ENCODE peak calls at places on chromosomes 13 and 19, in eight cellular contexts. One of them, this sample, is unnamed.

GRCh38 chr19:40974633-40975037 is 16.4 kb upstream of the CYP2B6 start:
- DNase-seq in H9: peak
- DNase-seq in GM12865: peak
- DNase-seq in NB4: peak
- DNase-seq in dorsolateral prefrontal cortex: peak
- DNase-seq in left ventricle myocardium inferior: peak
- DNase-seq in lung: peak
- DNase-seq in cardiac fibroblast: peak
- DNase-seq in this sample: peak

GRCh38 chr19:14509382-14509781 is 8.8 kb downstream of the DNAJB1 start:
- DNase-seq in NB4: no peak
- DNase-seq in cardiac fibroblast: no peak
- DNase-seq in dorsolateral prefrontal cortex: no peak
- DNase-seq in lung: no peak
- DNase-seq in GM12865: no peak
- DNase-seq in left ventricle myocardium inferior: no peak
- DNase-seq in H9: no peak
- DNase-seq in this sample: no peak

GRCh38 chr19:4120531-4120930 is 3.4 kb downstream of the MAP2K2 start:
- DNase-seq in GM12865: no peak
- DNase-seq in dorsolateral prefrontal cortex: no peak
- DNase-seq in H9: no peak
- DNase-seq in left ventricle myocardium inferior: no peak
- DNase-seq in lung: no peak
- DNase-seq in NB4: no peak
- DNase-seq in cardiac fibroblast: peak
- DNase-seq in this sample: no peak

GRCh38 chr19:51129716-51130115 is 5.0 kb downstream of the SIGLEC9 start:
- DNase-seq in dorsolateral prefrontal cortex: no peak
- DNase-seq in H9: no peak
- DNase-seq in GM12865: no peak
- DNase-seq in left ventricle myocardium inferior: no peak
- DNase-seq in lung: no peak
- DNase-seq in NB4: peak
- DNase-seq in cardiac fibroblast: no peak
- DNase-seq in this sample: no peak

GRCh38 chr19:7690779-7691258 is 10.2 kb downstream of the TRAPPC5 start:
- DNase-seq in NB4: no peak
- DNase-seq in left ventricle myocardium inferior: no peak
- DNase-seq in GM12865: peak
- DNase-seq in H9: no peak
- DNase-seq in cardiac fibroblast: no peak
- DNase-seq in dorsolateral prefrontal cortex: no peak
- DNase-seq in lung: no peak
- DNase-seq in this sample: no peak

GRCh38 chr19:58407658-58408151 is 744 bp upstream of the ZNF584 start:
- DNase-seq in left ventricle myocardium inferior: no peak
- DNase-seq in lung: no peak
- DNase-seq in cardiac fibroblast: no peak
- DNase-seq in GM12865: no peak
- DNase-seq in dorsolateral prefrontal cortex: no peak
- DNase-seq in NB4: no peak
- DNase-seq in H9: peak
- DNase-seq in this sample: peak

GRCh38 chr13:23443878-23444277 is 10.4 kb upstream of the SACS start:
- DNase-seq in left ventricle myocardium inferior: no peak
- DNase-seq in H9: no peak
- DNase-seq in NB4: no peak
- DNase-seq in GM12865: no peak
- DNase-seq in lung: no peak
- DNase-seq in dorsolateral prefrontal cortex: no peak
- DNase-seq in cardiac fibroblast: no peak
- DNase-seq in this sample: no peak

GRCh38 chr13:76815344-76815743 is 70.9 kb downstream of the KCTD12 start:
- DNase-seq in H9: no peak
- DNase-seq in GM12865: no peak
- DNase-seq in NB4: no peak
- DNase-seq in cardiac fibroblast: no peak
- DNase-seq in lung: no peak
- DNase-seq in dorsolateral prefrontal cortex: no peak
- DNase-seq in left ventricle myocardium inferior: no peak
- DNase-seq in this sample: no peak

GRCh38 chr19:1016647-1017114 is 4.2 kb downstream of the TMEM259 start:
- DNase-seq in H9: no peak
- DNase-seq in GM12865: no peak
- DNase-seq in cardiac fibroblast: peak
- DNase-seq in NB4: no peak
- DNase-seq in left ventricle myocardium inferior: peak
- DNase-seq in lung: no peak
- DNase-seq in dorsolateral prefrontal cortex: no peak
- DNase-seq in this sample: no peak

GRCh38 chr19:48491793-48492123 is 19.9 kb downstream of the LMTK3 start:
- DNase-seq in dorsolateral prefrontal cortex: no peak
- DNase-seq in H9: peak
- DNase-seq in left ventricle myocardium inferior: no peak
- DNase-seq in cardiac fibroblast: no peak
- DNase-seq in NB4: no peak
- DNase-seq in GM12865: no peak
- DNase-seq in lung: no peak
- DNase-seq in this sample: no peak

GRCh38 chr19:11843741-11844140 is 4.8 kb upstream of the ZNF439 start:
- DNase-seq in GM12865: no peak
- DNase-seq in lung: no peak
- DNase-seq in dorsolateral prefrontal cortex: no peak
- DNase-seq in left ventricle myocardium inferior: no peak
- DNase-seq in cardiac fibroblast: no peak
- DNase-seq in NB4: no peak
- DNase-seq in H9: no peak
- DNase-seq in this sample: no peak

GRCh38 chr13:24043590-24044350 is 116.8 kb upstream of the SPATA13 start:
- DNase-seq in dorsolateral prefrontal cortex: no peak
- DNase-seq in left ventricle myocardium inferior: no peak
- DNase-seq in NB4: no peak
- DNase-seq in GM12865: no peak
- DNase-seq in cardiac fibroblast: no peak
- DNase-seq in H9: no peak
- DNase-seq in lung: no peak
- DNase-seq in this sample: no peak

GRCh38 chr13:93183302-93183701 is 43.3 kb upstream of the GPC6 start:
- DNase-seq in lung: no peak
- DNase-seq in H9: peak
- DNase-seq in NB4: no peak
- DNase-seq in dorsolateral prefrontal cortex: no peak
- DNase-seq in GM12865: no peak
- DNase-seq in cardiac fibroblast: no peak
- DNase-seq in left ventricle myocardium inferior: no peak
- DNase-seq in this sample: no peak

GRCh38 chr13:104485571-104485970 is 1419.4 kb upstream of the SLC10A2 start:
- DNase-seq in H9: no peak
- DNase-seq in lung: no peak
- DNase-seq in GM12865: no peak
- DNase-seq in cardiac fibroblast: no peak
- DNase-seq in NB4: no peak
- DNase-seq in dorsolateral prefrontal cortex: no peak
- DNase-seq in left ventricle myocardium inferior: no peak
- DNase-seq in this sample: no peak

GRCh38 chr13:40781717-40782116 is 7.7 kb upstream of the SLC25A15 start:
- DNase-seq in dorsolateral prefrontal cortex: no peak
- DNase-seq in cardiac fibroblast: no peak
- DNase-seq in GM12865: no peak
- DNase-seq in NB4: peak
- DNase-seq in lung: no peak
- DNase-seq in H9: no peak
- DNase-seq in left ventricle myocardium inferior: no peak
- DNase-seq in this sample: no peak

GRCh38 chr19:18711893-18712292 is 28.4 kb downstream of the CRTC1 start:
- DNase-seq in cardiac fibroblast: no peak
- DNase-seq in lung: no peak
- DNase-seq in dorsolateral prefrontal cortex: no peak
- DNase-seq in NB4: no peak
- DNase-seq in left ventricle myocardium inferior: no peak
- DNase-seq in GM12865: no peak
- DNase-seq in H9: no peak
- DNase-seq in this sample: no peak

GRCh38 chr13:48586591-48587103 is 53.8 kb upstream of the RCBTB2 start:
- DNase-seq in lung: peak
- DNase-seq in left ventricle myocardium inferior: peak
- DNase-seq in cardiac fibroblast: no peak
- DNase-seq in H9: no peak
- DNase-seq in NB4: no peak
- DNase-seq in dorsolateral prefrontal cortex: peak
- DNase-seq in GM12865: peak
- DNase-seq in this sample: peak

GRCh38 chr13:20728579-20729300 is 25.2 kb downstream of the IL17D start:
- DNase-seq in H9: no peak
- DNase-seq in dorsolateral prefrontal cortex: no peak
- DNase-seq in GM12865: no peak
- DNase-seq in NB4: no peak
- DNase-seq in cardiac fibroblast: no peak
- DNase-seq in left ventricle myocardium inferior: no peak
- DNase-seq in lung: no peak
- DNase-seq in this sample: no peak

GRCh38 chr13:35857769-35858168 is 273.4 kb downstream of the DCLK1 start:
- DNase-seq in GM12865: no peak
- DNase-seq in dorsolateral prefrontal cortex: no peak
- DNase-seq in lung: no peak
- DNase-seq in cardiac fibroblast: peak
- DNase-seq in H9: peak
- DNase-seq in NB4: no peak
- DNase-seq in left ventricle myocardium inferior: no peak
- DNase-seq in this sample: no peak

GRCh38 chr13:101511766-101512165 is 59.3 kb downstream of the ITGBL1 start:
- DNase-seq in GM12865: no peak
- DNase-seq in cardiac fibroblast: no peak
- DNase-seq in H9: no peak
- DNase-seq in dorsolateral prefrontal cortex: no peak
- DNase-seq in lung: no peak
- DNase-seq in NB4: no peak
- DNase-seq in left ventricle myocardium inferior: no peak
- DNase-seq in this sample: no peak

DNA sequence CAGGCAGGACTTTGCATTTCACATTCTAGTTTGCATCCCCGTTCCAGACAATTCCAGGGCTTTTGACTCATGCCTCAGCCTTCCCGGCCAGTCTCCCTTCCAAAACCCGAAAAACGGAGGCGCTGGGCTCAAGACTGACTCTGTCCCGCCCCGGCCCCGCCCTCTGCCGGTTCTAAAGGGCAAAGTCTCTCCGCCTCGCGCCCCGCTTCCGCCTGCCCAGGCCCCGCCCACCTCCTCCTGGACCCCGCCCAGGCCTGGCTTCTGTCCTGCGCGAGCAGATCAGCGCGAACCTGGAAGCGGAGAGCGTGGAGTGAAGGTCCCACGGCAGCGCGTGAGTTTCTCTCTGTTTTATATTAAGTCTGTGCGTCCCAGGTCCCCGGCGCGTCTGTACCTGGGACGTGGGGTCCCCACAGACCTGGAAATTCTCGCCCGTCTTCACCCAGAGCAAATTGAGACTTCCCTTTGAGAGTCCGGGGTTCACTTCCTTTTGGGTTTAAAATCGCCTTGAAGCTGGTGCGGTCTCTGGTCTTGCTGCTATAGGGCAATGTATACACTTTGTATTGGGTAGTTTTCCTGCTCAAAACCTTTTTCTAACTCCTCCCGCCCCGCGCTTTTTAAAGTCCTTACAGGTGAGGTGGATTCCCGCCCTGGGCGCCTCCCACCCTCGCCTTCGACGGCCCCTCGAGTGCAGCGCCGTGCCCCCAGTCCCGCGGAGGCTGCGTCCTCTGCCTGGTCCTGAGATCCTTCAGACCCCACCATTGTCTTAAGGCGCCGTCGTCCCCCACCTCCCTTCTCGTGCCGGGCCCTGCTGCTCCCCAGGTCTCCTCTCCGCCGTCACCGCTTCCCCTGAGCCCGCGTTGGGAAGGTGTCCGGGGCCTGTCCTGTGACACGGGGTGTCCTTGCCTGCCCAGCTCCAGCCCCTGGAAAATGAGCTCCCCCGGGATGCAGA is 31.2 kb downstream of the ZNF701 start:
- DNase-seq in lung: peak
- DNase-seq in NB4: peak
- DNase-seq in GM12865: peak
- DNase-seq in dorsolateral prefrontal cortex: peak
- DNase-seq in H9: peak
- DNase-seq in left ventricle myocardium inferior: peak
- DNase-seq in cardiac fibroblast: peak
- DNase-seq in this sample: peak
- TF ChIP-seq CTCF in lung: peak
- TF ChIP-seq CTCF in NB4: no peak
- TF ChIP-seq CTCF in GM12865: peak
- TF ChIP-seq CTCF in dorsolateral prefrontal cortex: peak
- TF ChIP-seq CTCF in H9: peak
- TF ChIP-seq CTCF in left ventricle myocardium inferior: peak
- TF ChIP-seq CTCF in cardiac fibroblast: peak
- TF ChIP-seq CTCF in this sample: no peak

GRCh38 chr19:6529937-6530384 is 865 bp upstream of the TNFSF9 start:
- DNase-seq in left ventricle myocardium inferior: no peak
- DNase-seq in lung: no peak
- DNase-seq in NB4: no peak
- DNase-seq in dorsolateral prefrontal cortex: no peak
- DNase-seq in H9: no peak
- DNase-seq in cardiac fibroblast: no peak
- DNase-seq in GM12865: no peak
- DNase-seq in this sample: no peak
- TF ChIP-seq CTCF in left ventricle myocardium inferior: no peak
- TF ChIP-seq CTCF in lung: no peak
- TF ChIP-seq CTCF in NB4: no peak
- TF ChIP-seq CTCF in dorsolateral prefrontal cortex: no peak
- TF ChIP-seq CTCF in H9: no peak
- TF ChIP-seq CTCF in cardiac fibroblast: no peak
- TF ChIP-seq CTCF in GM12865: no peak
- TF ChIP-seq CTCF in this sample: no peak

GRCh38 chr19:37551123-37551993 is 43.2 kb downstream of the ZNF571 start:
- DNase-seq in H9: no peak
- DNase-seq in cardiac fibroblast: peak
- DNase-seq in left ventricle myocardium inferior: peak
- DNase-seq in lung: no peak
- DNase-seq in dorsolateral prefrontal cortex: no peak
- DNase-seq in GM12865: peak
- DNase-seq in NB4: peak
- DNase-seq in this sample: no peak
- TF ChIP-seq CTCF in H9: peak
- TF ChIP-seq CTCF in cardiac fibroblast: peak
- TF ChIP-seq CTCF in left ventricle myocardium inferior: peak
- TF ChIP-seq CTCF in lung: no peak
- TF ChIP-seq CTCF in dorsolateral prefrontal cortex: no peak
- TF ChIP-seq CTCF in GM12865: peak
- TF ChIP-seq CTCF in NB4: no peak
- TF ChIP-seq CTCF in this sample: no peak

GRCh38 chr13:89113744-89114143 is 1442.6 kb downstream of the SLITRK5 start:
- DNase-seq in GM12865: no peak
- DNase-seq in cardiac fibroblast: no peak
- DNase-seq in H9: no peak
- DNase-seq in left ventricle myocardium inferior: no peak
- DNase-seq in lung: no peak
- DNase-seq in dorsolateral prefrontal cortex: no peak
- DNase-seq in NB4: no peak
- DNase-seq in this sample: no peak

DNA sequence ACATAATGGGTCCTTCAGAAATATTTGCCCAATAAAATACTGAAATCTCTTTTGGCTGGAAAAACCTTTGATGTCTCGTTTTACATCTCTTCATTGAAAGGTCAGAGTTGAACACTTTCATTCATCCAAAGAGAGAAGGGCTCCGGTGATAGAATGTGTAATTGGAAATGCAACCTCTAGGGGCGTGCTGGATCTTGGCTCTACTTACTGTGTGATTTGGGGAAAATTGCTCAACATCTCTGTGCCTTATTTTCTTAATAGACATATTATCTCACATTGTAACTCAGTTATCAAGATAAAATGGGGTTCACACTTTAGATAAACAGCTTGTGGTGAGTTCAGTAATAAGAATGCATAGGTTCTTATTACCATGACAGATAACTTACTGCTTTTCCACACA is 1444.1 kb downstream of the SLITRK5 start:
- DNase-seq in cardiac fibroblast: no peak
- DNase-seq in left ventricle myocardium inferior: no peak
- DNase-seq in dorsolateral prefrontal cortex: no peak
- DNase-seq in lung: no peak
- DNase-seq in GM12865: no peak
- DNase-seq in NB4: peak
- DNase-seq in H9: no peak
- DNase-seq in this sample: no peak
- TF ChIP-seq CTCF in cardiac fibroblast: no peak
- TF ChIP-seq CTCF in left ventricle myocardium inferior: no peak
- TF ChIP-seq CTCF in dorsolateral prefrontal cortex: no peak
- TF ChIP-seq CTCF in lung: no peak
- TF ChIP-seq CTCF in GM12865: no peak
- TF ChIP-seq CTCF in NB4: peak
- TF ChIP-seq CTCF in H9: peak
- TF ChIP-seq CTCF in this sample: no peak

This sample was measured in Calu3.